ENCODE peak calls at places on chromosomes 5 and 9, in eight cellular contexts. Z is fibroblast of lung, K is WERI-Rb-1, M is activated T-helper 1 cell treated with Interleukin-2 at 50 U/mL for 16 hours, A is AG08395, I is uterus, N is psoas muscle, H is left ventricle myocardium superior. Q is an unnamed sample.

GRCh38 chr5:149641000-149641576 is 59.8 kb downstream of the ARHGEF37 start:
- DNase-seq in A (no peak), I (peak), H (no peak), M (no peak), Z (no peak), K (no peak), N (peak), Q (no peak)

GRCh38 chr9:13956107-13956506 is 357.8 kb downstream of the NFIB start:
- DNase-seq in H (no peak), K (no peak), Z (no peak), N (no peak), A (no peak), M (no peak), I (no peak), Q (no peak)

GRCh38 chr5:179111267-179112207 is 51.4 kb downstream of the ZNF354C start:
- DNase-seq in K (no peak), A (no peak), Z (no peak), M (no peak), N (no peak), I (no peak), H (no peak), Q (no peak)

GRCh38 chr5:13987843-13988464 is 43.5 kb upstream of the DNAH5 start:
- DNase-seq in I (peak), N (no peak), H (no peak), K (peak), Z (peak), A (peak), M (no peak), Q (peak)

GRCh38 chr9:14908221-14909206 is 1.7 kb downstream of the FREM1 start:
- DNase-seq in Z (no peak), I (no peak), H (no peak), N (no peak), M (no peak), A (no peak), K (no peak), Q (no peak)

GRCh38 chr5:5421149-5421960 is 1.1 kb upstream of the ICE1 start:
- DNase-seq in H (no peak), M (no peak), Z (peak), N (no peak), K (peak), A (peak), I (no peak), Q (peak)

GRCh38 chr5:131758520-131758900 is 38.3 kb downstream of the FNIP1 start:
- DNase-seq in N (no peak), K (no peak), M (no peak), H (no peak), A (no peak), I (no peak), Z (peak), Q (no peak)

GRCh38 chr5:136374003-136374402 is 8.7 kb upstream of the TRPC7 start:
- DNase-seq in A (no peak), M (no peak), N (no peak), I (no peak), Z (peak), K (peak), H (no peak), Q (peak)

GRCh38 chr5:87125796-87126195 is 141.9 kb upstream of the RASA1 start:
- DNase-seq in N (no peak), I (no peak), A (no peak), K (no peak), M (no peak), Z (peak), H (no peak), Q (no peak)